ENCODE peak calls at places on chromosomes 4 and X, in ten cellular contexts. E, C, N, K, R, Z, M, L, W and P are unnamed samples.

GRCh38 chrX:2572740-2573139 is 72.0 kb upstream of the DHRSX start:
- DNase-seq in M (peak), E (no peak), C (peak), W (no peak), L (no peak), R (peak), K (peak), N (no peak), Z (peak), P (no peak)

GRCh38 chr4:152927737-152928136 is 8.4 kb upstream of the FHDC1 start:
- DNase-seq in L (no peak), W (no peak), M (no peak), K (no peak), E (no peak), N (no peak), R (no peak), Z (no peak), C (no peak), P (no peak)

GRCh38 chrX:23908219-23909003 is 605 bp downstream of the CXorf58 start:
- DNase-seq in N (peak), C (no peak), K (no peak), Z (no peak), W (peak), E (peak), M (no peak), R (no peak), L (no peak), P (peak)

GRCh38 chr4:54561940-54562339 is 95.8 kb upstream of the KIT start:
- DNase-seq in L (no peak), M (no peak), C (no peak), R (no peak), N (no peak), E (no peak), Z (no peak), W (no peak), K (no peak), P (no peak)

GRCh38 chr4:181897935-181898334 is 345.3 kb upstream of the TENM3 start:
- DNase-seq in M (no peak), C (no peak), E (no peak), L (peak), Z (peak), W (no peak), R (no peak), N (peak), K (no peak), P (no peak)

GRCh38 chr4:89482248-89482647 is 174.6 kb upstream of the GPRIN3 start:
- DNase-seq in N (peak), C (peak), E (peak), W (peak), R (peak), Z (peak), K (peak), M (peak), L (peak), P (peak)

GRCh38 chr4:3766207-3766790 is at the start of gene ADRA2C:
- DNase-seq in E (peak), C (no peak), K (no peak), L (no peak), M (peak), N (peak), Z (peak), W (no peak), R (peak), P (peak)

GRCh38 chr4:38021751-38022150 is 61.6 kb downstream of the PTTG2 start:
- DNase-seq in M (no peak), N (no peak), Z (no peak), R (no peak), L (no peak), W (no peak), K (no peak), E (no peak), C (no peak), P (no peak)

GRCh38 chrX:130716822-130717405 is 186.1 kb downstream of the ENOX2 start:
- DNase-seq in N (peak), L (peak), K (no peak), M (no peak), W (no peak), R (no peak), E (no peak), C (peak), Z (peak), P (no peak)

GRCh38 chr4:176792348-176793059 is at the start of gene VEGFC:
- DNase-seq in Z (peak), R (peak), E (no peak), K (no peak), C (peak), W (peak), N (peak), M (peak), L (no peak), P (peak)

GRCh38 chrX:44874481-44875184 is 1.6 kb downstream of the KDM6A start:
- DNase-seq in C (peak), N (peak), R (no peak), W (no peak), Z (peak), K (no peak), L (peak), E (peak), M (peak), P (peak)

GRCh38 chr4:153535735-153536494 is 69.8 kb downstream of the TMEM131L start:
- DNase-seq in E (no peak), L (no peak), R (no peak), C (no peak), Z (peak), N (no peak), M (peak), K (no peak), W (peak), P (peak)

GRCh38 chr4:102345795-102346100 is 466 bp upstream of the SLC39A8 start:
- DNase-seq in W (no peak), L (no peak), K (no peak), C (no peak), E (no peak), N (no peak), R (no peak), Z (peak), M (no peak), P (no peak)

GRCh38 chr4:61443813-61444510 is 243.8 kb downstream of the ADGRL3 start:
- DNase-seq in E (no peak), N (no peak), R (peak), K (no peak), C (peak), M (no peak), Z (no peak), W (no peak), L (peak), P (no peak)

GRCh38 chr4:161581262-161581661 is 582.5 kb downstream of the FSTL5 start:
- DNase-seq in K (no peak), L (peak), W (no peak), M (no peak), C (no peak), N (no peak), R (no peak), E (no peak), Z (peak), P (no peak)

GRCh38 chrX:21373637-21374162 is 518 bp upstream of the CNKSR2 start:
- DNase-seq in E (no peak), M (peak), N (no peak), C (no peak), W (peak), L (no peak), R (no peak), Z (peak), K (no peak), P (peak)

GRCh38 chr4:104365618-104366017 is 129.1 kb downstream of the CXXC4 start:
- DNase-seq in R (no peak), Z (no peak), K (no peak), L (no peak), W (no peak), M (no peak), N (no peak), C (no peak), E (no peak), P (no peak)

GRCh38 chr4:184645904-184646610 is 3.2 kb downstream of the CASP3 start:
- DNase-seq in W (no peak), R (no peak), K (no peak), Z (no peak), N (no peak), E (no peak), C (no peak), L (no peak), M (no peak), P (no peak)

GRCh38 chrX:123860506-123860840 is 620 bp downstream of the XIAP start:
- DNase-seq in N (no peak), L (no peak), Z (no peak), R (peak), M (no peak), W (no peak), E (no peak), C (peak), K (no peak), P (no peak)

GRCh38 chr4:101417046-101417445 is 69.7 kb upstream of the PPP3CA start:
- DNase-seq in M (no peak), K (no peak), N (no peak), L (no peak), E (no peak), W (peak), Z (no peak), C (no peak), R (no peak), P (no peak)

GRCh38 chr4:25061602-25062001 is 30.9 kb upstream of the LGI2 start:
- DNase-seq in M (no peak), N (no peak), Z (no peak), W (no peak), L (no peak), C (no peak), K (no peak), R (no peak), E (no peak), P (no peak)

GRCh38 chr4:128271551-128271950 is 16.1 kb downstream of the PGRMC2 start:
- DNase-seq in K (no peak), L (no peak), R (no peak), E (no peak), M (no peak), C (no peak), N (no peak), Z (no peak), W (no peak), P (no peak)

GRCh38 chr4:56958111-56958517 is 19.3 kb downstream of the NOA1 start:
- DNase-seq in N (peak), W (no peak), L (peak), M (no peak), E (peak), K (no peak), C (peak), R (no peak), Z (peak), P (no peak)
- H2AFZ ChIP-seq in N (no peak), W (no peak), L (peak), M (no peak), E (peak), K (no peak), C (peak), R (no peak), Z (peak), P (no peak)

GRCh38 chr4:48962636-48963035 is 23.4 kb upstream of the CWH43 start:
- DNase-seq in N (no peak), Z (no peak), C (no peak), R (no peak), L (no peak), E (no peak), K (no peak), W (no peak), M (no peak), P (no peak)
- H2AFZ ChIP-seq in N (no peak), Z (no peak), C (no peak), R (no peak), L (no peak), E (no peak), K (peak), W (no peak), M (no peak), P (no peak)

DNA sequence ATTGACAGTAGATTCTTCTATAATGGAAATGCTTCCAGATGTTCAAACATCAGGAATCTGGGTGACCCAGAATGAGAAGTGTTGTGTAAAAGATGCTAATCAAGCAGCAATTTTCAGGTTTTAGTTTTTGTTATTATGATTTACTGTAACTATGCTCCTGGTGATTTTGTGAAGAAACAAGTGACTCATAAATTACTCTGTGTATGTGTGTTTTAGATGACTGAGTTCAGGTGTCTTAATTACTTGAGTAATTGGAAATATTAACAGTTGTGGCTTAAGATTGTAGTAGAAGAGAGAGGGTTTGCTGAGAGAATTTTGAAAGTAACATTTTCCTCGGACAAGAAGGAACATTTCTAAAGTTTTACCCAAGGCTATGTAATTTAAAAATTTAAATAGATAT is 25.2 kb upstream of the TNIP3 start:
- DNase-seq in R (no peak), W (no peak), E (no peak), M (no peak), L (no peak), N (no peak), K (no peak), Z (no peak), C (no peak), P (no peak)
- H2AFZ ChIP-seq in R (no peak), W (no peak), E (no peak), M (no peak), L (no peak), N (no peak), K (no peak), Z (no peak), C (no peak), P (no peak)

GRCh38 chrX:150508461-150509367 is 59.7 kb upstream of the MTM1 start:
- DNase-seq in N (no peak), E (no peak), W (peak), L (no peak), R (no peak), Z (peak), K (no peak), M (peak), C (no peak), P (peak)
- H2AFZ ChIP-seq in N (no peak), E (no peak), W (no peak), L (no peak), R (no peak), Z (no peak), K (no peak), M (no peak), C (no peak), P (no peak)